ENCODE peak calls at places on chromosomes 5 and 9, in seven cellular contexts. One of them, this sample, is unnamed.
A peak's percentile ranks its signal among the peaks of the same experiment; 100 is the strongest.

GRCh38 chr5:80781356-80781755 is 126.6 kb upstream of the DHFR start:
- DNase-seq in activated effector memory CD4-positive, alpha-beta T cell treated with Interleukin-2 at 50 U/mL for 16 hours: no peak
- DNase-seq in RPMI7951: peak; percentile 39
- DNase-seq in GM03348: no peak
- DNase-seq in mucosa of gallbladder: no peak
- DNase-seq in Peyer's patch: no peak
- DNase-seq in activated T-helper 1 cell treated with anti-CD3 and anti-CD28 coated beads, Interleukin-2, amount 50 U/mL, for 16 hours: no peak
- DNase-seq in this sample: no peak

GRCh38 chr5:113050606-113051391 is 74.2 kb downstream of the DCP2 start:
- DNase-seq in activated effector memory CD4-positive, alpha-beta T cell treated with Interleukin-2 at 50 U/mL for 16 hours: peak; percentile 6
- DNase-seq in RPMI7951: peak; percentile 87
- DNase-seq in GM03348: peak; percentile 86
- DNase-seq in mucosa of gallbladder: no peak
- DNase-seq in Peyer's patch: no peak
- DNase-seq in activated T-helper 1 cell treated with anti-CD3 and anti-CD28 coated beads, Interleukin-2, amount 50 U/mL, for 16 hours: no peak
- DNase-seq in this sample: no peak

GRCh38 chr9:672833-673232 is 168.7 kb upstream of the DMRT1 start:
- DNase-seq in activated effector memory CD4-positive, alpha-beta T cell treated with Interleukin-2 at 50 U/mL for 16 hours: no peak
- DNase-seq in RPMI7951: no peak
- DNase-seq in GM03348: no peak
- DNase-seq in mucosa of gallbladder: peak; percentile 38
- DNase-seq in Peyer's patch: no peak
- DNase-seq in activated T-helper 1 cell treated with anti-CD3 and anti-CD28 coated beads, Interleukin-2, amount 50 U/mL, for 16 hours: no peak
- DNase-seq in this sample: no peak

GRCh38 chr5:107395632-107396350 is 274.9 kb downstream of the EFNA5 start:
- DNase-seq in activated effector memory CD4-positive, alpha-beta T cell treated with Interleukin-2 at 50 U/mL for 16 hours: no peak
- DNase-seq in RPMI7951: peak; percentile 28
- DNase-seq in GM03348: no peak
- DNase-seq in mucosa of gallbladder: no peak
- DNase-seq in Peyer's patch: no peak
- DNase-seq in activated T-helper 1 cell treated with anti-CD3 and anti-CD28 coated beads, Interleukin-2, amount 50 U/mL, for 16 hours: no peak
- DNase-seq in this sample: no peak

GRCh38 chr9:131788851-131789250 is 49.0 kb upstream of the RAPGEF1 start:
- DNase-seq in activated effector memory CD4-positive, alpha-beta T cell treated with Interleukin-2 at 50 U/mL for 16 hours: no peak
- DNase-seq in RPMI7951: no peak
- DNase-seq in GM03348: no peak
- DNase-seq in mucosa of gallbladder: no peak
- DNase-seq in Peyer's patch: no peak
- DNase-seq in activated T-helper 1 cell treated with anti-CD3 and anti-CD28 coated beads, Interleukin-2, amount 50 U/mL, for 16 hours: no peak
- DNase-seq in this sample: no peak

GRCh38 chr9:96493757-96494156 is 43.8 kb downstream of the HABP4 start:
- DNase-seq in activated effector memory CD4-positive, alpha-beta T cell treated with Interleukin-2 at 50 U/mL for 16 hours: no peak
- DNase-seq in RPMI7951: no peak
- DNase-seq in GM03348: no peak
- DNase-seq in mucosa of gallbladder: no peak
- DNase-seq in Peyer's patch: no peak
- DNase-seq in activated T-helper 1 cell treated with anti-CD3 and anti-CD28 coated beads, Interleukin-2, amount 50 U/mL, for 16 hours: no peak
- DNase-seq in this sample: no peak

GRCh38 chr9:109256381-109256780 is 64.5 kb downstream of the EPB41L4B start:
- DNase-seq in activated effector memory CD4-positive, alpha-beta T cell treated with Interleukin-2 at 50 U/mL for 16 hours: no peak
- DNase-seq in RPMI7951: peak; percentile 45
- DNase-seq in GM03348: no peak
- DNase-seq in mucosa of gallbladder: no peak
- DNase-seq in Peyer's patch: no peak
- DNase-seq in activated T-helper 1 cell treated with anti-CD3 and anti-CD28 coated beads, Interleukin-2, amount 50 U/mL, for 16 hours: no peak
- DNase-seq in this sample: no peak

GRCh38 chr9:102205251-102205650 is 466.8 kb upstream of the GRIN3A start:
- DNase-seq in activated effector memory CD4-positive, alpha-beta T cell treated with Interleukin-2 at 50 U/mL for 16 hours: no peak
- DNase-seq in RPMI7951: no peak
- DNase-seq in GM03348: no peak
- DNase-seq in mucosa of gallbladder: no peak
- DNase-seq in Peyer's patch: no peak
- DNase-seq in activated T-helper 1 cell treated with anti-CD3 and anti-CD28 coated beads, Interleukin-2, amount 50 U/mL, for 16 hours: no peak
- DNase-seq in this sample: no peak

GRCh38 chr5:174755103-174755502 is 30.7 kb downstream of the MSX2 start:
- DNase-seq in activated effector memory CD4-positive, alpha-beta T cell treated with Interleukin-2 at 50 U/mL for 16 hours: no peak
- DNase-seq in RPMI7951: peak; percentile 26
- DNase-seq in GM03348: no peak
- DNase-seq in mucosa of gallbladder: no peak
- DNase-seq in Peyer's patch: no peak
- DNase-seq in activated T-helper 1 cell treated with anti-CD3 and anti-CD28 coated beads, Interleukin-2, amount 50 U/mL, for 16 hours: no peak
- DNase-seq in this sample: no peak

GRCh38 chr9:12819436-12820185 is 44.8 kb downstream of the LURAP1L start:
- DNase-seq in activated effector memory CD4-positive, alpha-beta T cell treated with Interleukin-2 at 50 U/mL for 16 hours: no peak
- DNase-seq in RPMI7951: peak; percentile 27
- DNase-seq in GM03348: peak; percentile 36
- DNase-seq in mucosa of gallbladder: no peak
- DNase-seq in Peyer's patch: no peak
- DNase-seq in activated T-helper 1 cell treated with anti-CD3 and anti-CD28 coated beads, Interleukin-2, amount 50 U/mL, for 16 hours: no peak
- DNase-seq in this sample: no peak

GRCh38 chr5:160071521-160072299 is 47.5 kb downstream of the PWWP2A start:
- DNase-seq in activated effector memory CD4-positive, alpha-beta T cell treated with Interleukin-2 at 50 U/mL for 16 hours: no peak
- DNase-seq in RPMI7951: no peak
- DNase-seq in GM03348: no peak
- DNase-seq in mucosa of gallbladder: no peak
- DNase-seq in Peyer's patch: no peak
- DNase-seq in activated T-helper 1 cell treated with anti-CD3 and anti-CD28 coated beads, Interleukin-2, amount 50 U/mL, for 16 hours: no peak
- DNase-seq in this sample: no peak

This sample was measured in T-helper 17 cell.